ENCODE peak calls at places on chromosomes 4 and X, in eight cellular contexts. One of them, this sample, is unnamed. For H3K9me3, the result is how much of the 10 kb centered on the place peaks cover.

GRCh38 chr4:147815741-147816140 is 83.9 kb downstream of the ARHGAP10 start:
- DNase-seq in pancreas: no peak
- DNase-seq in DND-41: no peak
- DNase-seq in Caco-2: no peak
- DNase-seq in sigmoid colon: no peak
- DNase-seq in IMR-90: no peak
- DNase-seq in uterus: no peak
- DNase-seq in tibial nerve: no peak
- DNase-seq in this sample: no peak

GRCh38 chr4:41158756-41159155 is 55.6 kb downstream of the APBB2 start:
- DNase-seq in DND-41: no peak
- DNase-seq in tibial nerve: no peak
- DNase-seq in IMR-90: no peak
- DNase-seq in uterus: no peak
- DNase-seq in pancreas: no peak
- DNase-seq in Caco-2: no peak
- DNase-seq in sigmoid colon: no peak
- DNase-seq in this sample: no peak

GRCh38 chr4:68038272-68038671 is 75.0 kb upstream of the TMPRSS11A start:
- DNase-seq in sigmoid colon: no peak
- DNase-seq in uterus: no peak
- DNase-seq in tibial nerve: no peak
- DNase-seq in DND-41: no peak
- DNase-seq in Caco-2: no peak
- DNase-seq in IMR-90: no peak
- DNase-seq in pancreas: no peak
- DNase-seq in this sample: no peak

GRCh38 chrX:127578395-127578794 is 473.8 kb downstream of the ACTRT1 start:
- DNase-seq in Caco-2: no peak
- DNase-seq in sigmoid colon: no peak
- DNase-seq in uterus: no peak
- DNase-seq in tibial nerve: no peak
- DNase-seq in pancreas: no peak
- DNase-seq in DND-41: no peak
- DNase-seq in IMR-90: no peak
- DNase-seq in this sample: no peak

GRCh38 chr4:138115053-138115452 is 127.1 kb downstream of the SLC7A11 start:
- DNase-seq in Caco-2: no peak
- DNase-seq in IMR-90: no peak
- DNase-seq in pancreas: no peak
- DNase-seq in tibial nerve: no peak
- DNase-seq in sigmoid colon: no peak
- DNase-seq in DND-41: no peak
- DNase-seq in uterus: no peak
- DNase-seq in this sample: no peak

GRCh38 chr4:88828846-88829245 is 131.2 kb upstream of the NAP1L5 start:
- DNase-seq in sigmoid colon: no peak
- DNase-seq in pancreas: no peak
- DNase-seq in tibial nerve: no peak
- DNase-seq in DND-41: no peak
- DNase-seq in IMR-90: peak
- DNase-seq in Caco-2: no peak
- DNase-seq in uterus: no peak
- DNase-seq in this sample: no peak

GRCh38 chrX:132219343-132219768 is at the start of gene RAP2C:
- DNase-seq in Caco-2: peak
- DNase-seq in tibial nerve: peak
- DNase-seq in uterus: peak
- DNase-seq in sigmoid colon: peak
- DNase-seq in IMR-90: peak
- DNase-seq in pancreas: peak
- DNase-seq in DND-41: peak
- DNase-seq in this sample: peak

GRCh38 chrX:153771686-153772607 is 7.9 kb downstream of the PLXNB3 start:
- DNase-seq in sigmoid colon: no peak
- DNase-seq in IMR-90: no peak
- DNase-seq in tibial nerve: no peak
- DNase-seq in DND-41: no peak
- DNase-seq in uterus: no peak
- DNase-seq in pancreas: no peak
- DNase-seq in Caco-2: no peak
- DNase-seq in this sample: no peak

GRCh38 chr4:55866290-55866907 is 13.0 kb downstream of the EXOC1 start:
- DNase-seq in tibial nerve: no peak
- DNase-seq in uterus: no peak
- DNase-seq in DND-41: no peak
- DNase-seq in pancreas: no peak
- DNase-seq in sigmoid colon: no peak
- DNase-seq in Caco-2: no peak
- DNase-seq in IMR-90: peak
- DNase-seq in this sample: peak

GRCh38 chr4:8072235-8072968 is 86.2 kb downstream of the ABLIM2 start:
- DNase-seq in pancreas: no peak
- DNase-seq in IMR-90: no peak
- DNase-seq in tibial nerve: no peak
- DNase-seq in uterus: no peak
- DNase-seq in DND-41: no peak
- DNase-seq in Caco-2: no peak
- DNase-seq in sigmoid colon: no peak
- DNase-seq in this sample: no peak

GRCh38 chr4:128812360-128812958 is 3.0 kb downstream of the JADE1 start:
- DNase-seq in DND-41: no peak
- DNase-seq in IMR-90: peak
- DNase-seq in uterus: no peak
- DNase-seq in Caco-2: peak
- DNase-seq in pancreas: peak
- DNase-seq in sigmoid colon: peak
- DNase-seq in tibial nerve: peak
- DNase-seq in this sample: no peak

GRCh38 chr4:102608190-102608589 is 107.0 kb downstream of the NFKB1 start:
- DNase-seq in pancreas: no peak
- DNase-seq in DND-41: no peak
- DNase-seq in tibial nerve: no peak
- DNase-seq in uterus: no peak
- DNase-seq in Caco-2: no peak
- DNase-seq in IMR-90: peak
- DNase-seq in sigmoid colon: no peak
- DNase-seq in this sample: no peak

GRCh38 chr4:70183168-70183939 is 12.2 kb upstream of the ODAM start:
- DNase-seq in sigmoid colon: no peak
- DNase-seq in Caco-2: peak
- DNase-seq in tibial nerve: no peak
- DNase-seq in pancreas: peak
- DNase-seq in IMR-90: peak
- DNase-seq in DND-41: peak
- DNase-seq in uterus: no peak
- DNase-seq in this sample: no peak

GRCh38 chrX:138775501-138775900 is 64.0 kb upstream of the FGF13 start:
- DNase-seq in DND-41: no peak
- DNase-seq in pancreas: no peak
- DNase-seq in IMR-90: peak
- DNase-seq in tibial nerve: no peak
- DNase-seq in sigmoid colon: no peak
- DNase-seq in uterus: no peak
- DNase-seq in Caco-2: peak
- DNase-seq in this sample: no peak

GRCh38 chrX:2226182-2226581 is 274.6 kb downstream of the DHRSX start:
- DNase-seq in uterus: no peak
- DNase-seq in IMR-90: no peak
- DNase-seq in sigmoid colon: no peak
- DNase-seq in pancreas: no peak
- DNase-seq in tibial nerve: no peak
- DNase-seq in DND-41: no peak
- DNase-seq in Caco-2: no peak
- DNase-seq in this sample: no peak

GRCh38 chrX:2224597-2225235 is 276.1 kb downstream of the DHRSX start:
- DNase-seq in tibial nerve: no peak
- DNase-seq in Caco-2: no peak
- DNase-seq in DND-41: no peak
- DNase-seq in pancreas: no peak
- DNase-seq in sigmoid colon: peak
- DNase-seq in IMR-90: no peak
- DNase-seq in uterus: no peak
- DNase-seq in this sample: no peak

GRCh38 chrX:2224141-2224540 is 276.6 kb downstream of the DHRSX start:
- DNase-seq in pancreas: no peak
- DNase-seq in Caco-2: no peak
- DNase-seq in uterus: no peak
- DNase-seq in DND-41: no peak
- DNase-seq in sigmoid colon: no peak
- DNase-seq in tibial nerve: no peak
- DNase-seq in IMR-90: no peak
- DNase-seq in this sample: no peak

GRCh38 chrX:2220296-2220695 is 280.5 kb downstream of the DHRSX start:
- DNase-seq in sigmoid colon: no peak
- DNase-seq in Caco-2: no peak
- DNase-seq in pancreas: no peak
- DNase-seq in tibial nerve: no peak
- DNase-seq in DND-41: no peak
- DNase-seq in IMR-90: no peak
- DNase-seq in uterus: no peak
- DNase-seq in this sample: no peak

GRCh38 chrX:2220829-2221567 is 279.8 kb downstream of the DHRSX start:
- DNase-seq in IMR-90: no peak
- DNase-seq in DND-41: no peak
- DNase-seq in sigmoid colon: no peak
- DNase-seq in uterus: no peak
- DNase-seq in Caco-2: no peak
- DNase-seq in tibial nerve: no peak
- DNase-seq in pancreas: no peak
- DNase-seq in this sample: no peak
- H3K9me3 ChIP-seq in IMR-90: under half
- H3K9me3 ChIP-seq in DND-41: half or more
- H3K9me3 ChIP-seq in sigmoid colon: under half
- H3K9me3 ChIP-seq in uterus: under half
- H3K9me3 ChIP-seq in Caco-2: under half
- H3K9me3 ChIP-seq in tibial nerve: half or more
- H3K9me3 ChIP-seq in pancreas: under half
- H3K9me3 ChIP-seq in this sample: under half

DNA sequence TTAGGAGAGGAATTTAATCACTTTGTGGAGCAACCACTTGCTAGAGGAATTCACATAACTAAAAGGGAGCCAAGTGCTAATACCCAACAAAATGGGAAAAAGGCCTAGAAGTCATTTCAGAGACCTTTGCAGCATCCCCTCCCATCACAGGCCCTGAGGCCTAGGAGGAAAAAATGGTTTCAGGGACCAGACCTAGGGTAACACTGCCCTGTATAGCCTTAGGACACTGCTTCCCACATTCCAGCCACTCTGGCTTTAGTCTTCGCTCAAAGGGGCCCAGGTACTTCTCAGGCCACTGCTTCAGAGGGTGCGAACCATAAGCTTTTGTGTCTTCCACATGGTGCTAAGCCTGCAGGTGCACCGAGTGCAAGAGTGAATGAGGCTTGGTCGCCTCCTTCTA is 19.1 kb downstream of the SPANXN2 start:
- DNase-seq in tibial nerve: no peak
- DNase-seq in Caco-2: no peak
- DNase-seq in uterus: no peak
- DNase-seq in IMR-90: no peak
- DNase-seq in pancreas: no peak
- DNase-seq in sigmoid colon: no peak
- DNase-seq in DND-41: no peak
- DNase-seq in this sample: no peak
- H3K9me3 ChIP-seq in tibial nerve: under half
- H3K9me3 ChIP-seq in Caco-2: under half
- H3K9me3 ChIP-seq in uterus: under half
- H3K9me3 ChIP-seq in IMR-90: under half
- H3K9me3 ChIP-seq in pancreas: under half
- H3K9me3 ChIP-seq in sigmoid colon: under half
- H3K9me3 ChIP-seq in DND-41: under half
- H3K9me3 ChIP-seq in this sample: under half

DNA sequence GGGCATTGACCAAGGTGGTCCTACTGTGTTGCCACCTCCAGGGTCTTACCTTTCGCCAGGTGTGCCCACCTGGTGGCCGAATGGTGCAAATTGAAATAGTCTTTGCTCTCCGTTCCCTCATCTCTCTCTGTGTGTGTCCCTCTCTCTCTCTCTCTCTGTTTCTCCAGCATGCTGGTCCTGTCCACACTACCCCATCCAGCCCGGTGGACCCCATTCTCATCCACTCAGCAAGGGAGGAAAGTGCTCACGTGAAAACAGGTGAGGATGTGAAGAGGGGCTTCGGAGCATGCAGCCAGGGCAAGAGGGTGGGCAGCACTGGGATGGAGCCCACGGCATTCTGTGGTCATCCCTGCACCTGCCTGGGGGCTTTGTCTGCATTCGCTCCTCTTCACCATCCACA is 150.1 kb downstream of the CRLF2 start:
- DNase-seq in uterus: no peak
- DNase-seq in pancreas: no peak
- DNase-seq in Caco-2: no peak
- DNase-seq in tibial nerve: no peak
- DNase-seq in sigmoid colon: no peak
- DNase-seq in DND-41: no peak
- DNase-seq in IMR-90: no peak
- DNase-seq in this sample: no peak
- H3K9me3 ChIP-seq in uterus: under half
- H3K9me3 ChIP-seq in pancreas: under half
- H3K9me3 ChIP-seq in Caco-2: under half
- H3K9me3 ChIP-seq in tibial nerve: under half
- H3K9me3 ChIP-seq in sigmoid colon: under half
- H3K9me3 ChIP-seq in DND-41: under half
- H3K9me3 ChIP-seq in IMR-90: under half
- H3K9me3 ChIP-seq in this sample: under half

DNA sequence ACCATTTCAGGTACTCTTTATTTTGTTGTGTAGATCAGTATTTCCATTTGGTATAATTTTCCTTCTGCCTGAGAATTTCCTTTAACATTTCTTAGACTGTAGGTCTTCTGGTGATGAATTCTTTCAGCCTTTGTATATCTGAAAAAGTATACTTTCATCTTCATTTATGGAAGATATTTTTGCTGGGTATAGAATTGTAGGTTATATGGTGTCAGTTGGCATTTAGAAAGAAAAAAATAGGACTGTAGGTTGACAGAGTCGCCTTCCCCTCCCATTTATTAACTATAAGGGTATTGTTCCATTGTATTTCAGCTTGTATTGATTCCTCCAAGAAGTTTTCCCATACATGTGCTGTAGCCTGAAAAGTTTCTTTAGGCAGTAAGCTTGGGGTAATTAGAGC is 71.9 kb downstream of the KDM6A start:
- DNase-seq in Caco-2: no peak
- DNase-seq in uterus: no peak
- DNase-seq in DND-41: no peak
- DNase-seq in tibial nerve: no peak
- DNase-seq in sigmoid colon: no peak
- DNase-seq in pancreas: no peak
- DNase-seq in IMR-90: no peak
- DNase-seq in this sample: no peak
- H3K9me3 ChIP-seq in Caco-2: under half
- H3K9me3 ChIP-seq in uterus: under half
- H3K9me3 ChIP-seq in DND-41: under half
- H3K9me3 ChIP-seq in tibial nerve: under half
- H3K9me3 ChIP-seq in sigmoid colon: under half
- H3K9me3 ChIP-seq in pancreas: under half
- H3K9me3 ChIP-seq in IMR-90: under half
- H3K9me3 ChIP-seq in this sample: under half

GRCh38 chr4:1234811-1235292 is 14.1 kb downstream of the CTBP1 start:
- DNase-seq in uterus: peak
- DNase-seq in DND-41: no peak
- DNase-seq in IMR-90: no peak
- DNase-seq in Caco-2: no peak
- DNase-seq in tibial nerve: no peak
- DNase-seq in sigmoid colon: peak
- DNase-seq in pancreas: no peak
- DNase-seq in this sample: no peak
- H3K9me3 ChIP-seq in uterus: under half
- H3K9me3 ChIP-seq in DND-41: under half
- H3K9me3 ChIP-seq in IMR-90: under half
- H3K9me3 ChIP-seq in Caco-2: under half
- H3K9me3 ChIP-seq in tibial nerve: under half
- H3K9me3 ChIP-seq in sigmoid colon: under half
- H3K9me3 ChIP-seq in pancreas: under half
- H3K9me3 ChIP-seq in this sample: under half